ENCODE peak calls at places on chromosome 21, in nine cellular contexts. H is caudate nucleus, I is cardiac muscle cell, C is ovary, P is aorta, N is A549, E is tibial nerve, X is mammary epithelial cell, T is suprapubic skin. W is an unnamed sample.
A peak's percentile ranks its signal among the peaks of the same experiment; 100 is the strongest.

GRCh38 chr21:14545906-14546480 is at the start of gene SAMSN1:
- DNase-seq in H (no peak), I (no peak), C (no peak), P (peak; percentile 64), N (no peak), E (no peak), X (no peak), T (no peak), W (no peak)

GRCh38 chr21:44070391-44070790 is 36.8 kb upstream of the PWP2 start:
- DNase-seq in H (no peak), I (no peak), C (no peak), P (no peak), N (no peak), E (no peak), X (no peak), T (no peak), W (no peak)

GRCh38 chr21:36647279-36648093 is 51.4 kb upstream of the SIM2 start:
- DNase-seq in H (no peak), I (no peak), C (no peak), P (no peak), N (peak; percentile 35), E (no peak), X (no peak), T (no peak), W (no peak)

GRCh38 chr21:44862869-44863685 is 10.4 kb downstream of the PTTG1IP start:
- DNase-seq in H (no peak), I (no peak), C (no peak), P (no peak), N (no peak), E (no peak), X (no peak), T (no peak), W (no peak)

GRCh38 chr21:45080639-45081414 is 6.4 kb downstream of the ADARB1 start:
- DNase-seq in H (no peak), I (no peak), C (no peak), P (peak; percentile 32), N (no peak), E (no peak), X (no peak), T (no peak), W (no peak)

GRCh38 chr21:37061926-37062591 is 10.8 kb downstream of the PIGP start:
- DNase-seq in H (no peak), I (no peak), C (no peak), P (no peak), N (no peak), E (no peak), X (no peak), T (no peak), W (no peak)

GRCh38 chr21:17436626-17437111 is 76.2 kb upstream of the CXADR start:
- DNase-seq in H (no peak), I (peak; percentile 27), C (no peak), P (no peak), N (no peak), E (no peak), X (no peak), T (no peak), W (no peak)

GRCh38 chr21:38402795-38403194 is 95.5 kb downstream of the ERG start:
- DNase-seq in H (no peak), I (no peak), C (no peak), P (no peak), N (no peak), E (no peak), X (no peak), T (no peak), W (no peak)

GRCh38 chr21:32278068-32278467 is 781 bp downstream of the MIS18A start:
- DNase-seq in H (no peak), I (peak; percentile 12), C (no peak), P (no peak), N (no peak), E (no peak), X (no peak), T (no peak), W (no peak)

GRCh38 chr21:34836103-34836932 is 167.5 kb downstream of the CLIC6 start:
- DNase-seq in H (no peak), I (no peak), C (peak; percentile 69), P (peak; percentile 86), N (peak; percentile 94), E (peak; percentile 53), X (peak; percentile 94), T (peak; percentile 91), W (peak; percentile 60)

GRCh38 chr21:39595465-39595864 is 17.3 kb upstream of the B3GALT5 start:
- DNase-seq in H (no peak), I (no peak), C (no peak), P (no peak), N (no peak), E (no peak), X (no peak), T (no peak), W (no peak)

GRCh38 chr21:37712204-37712934 is 203.9 kb downstream of the KCNJ6 start:
- DNase-seq in H (no peak), I (peak; percentile 85), C (peak; percentile 42), P (peak; percentile 81), N (peak; percentile 74), E (peak; percentile 24), X (peak; percentile 57), T (no peak), W (peak; percentile 8)

GRCh38 chr21:27369234-27369633 is 402.3 kb upstream of the ADAMTS5 start:
- DNase-seq in H (no peak), I (no peak), C (no peak), P (no peak), N (no peak), E (no peak), X (no peak), T (no peak), W (no peak)
- H3K27ac ChIP-seq in H (no peak overlapping the region), I (no peak overlapping the region), C (no peak overlapping the region), P (no peak overlapping the region), N (no peak overlapping the region), E (no peak overlapping the region), X (no peak overlapping the region), T (no peak overlapping the region), W (no peak overlapping the region)

GRCh38 chr21:31176725-31177124 is 138.4 kb upstream of the KRTAP19-8 start:
- DNase-seq in H (no peak), I (no peak), C (no peak), P (no peak), N (no peak), E (no peak), X (no peak), T (no peak), W (no peak)

GRCh38 chr21:31172328-31172727 is 134.1 kb upstream of the KRTAP19-8 start:
- DNase-seq in H (no peak), I (peak; percentile 47), C (no peak), P (no peak), N (no peak), E (no peak), X (no peak), T (no peak), W (no peak)

GRCh38 chr21:31176080-31176551 is 137.8 kb upstream of the KRTAP19-8 start:
- DNase-seq in H (no peak), I (no peak), C (no peak), P (no peak), N (no peak), E (no peak), X (no peak), T (no peak), W (no peak)

DNA sequence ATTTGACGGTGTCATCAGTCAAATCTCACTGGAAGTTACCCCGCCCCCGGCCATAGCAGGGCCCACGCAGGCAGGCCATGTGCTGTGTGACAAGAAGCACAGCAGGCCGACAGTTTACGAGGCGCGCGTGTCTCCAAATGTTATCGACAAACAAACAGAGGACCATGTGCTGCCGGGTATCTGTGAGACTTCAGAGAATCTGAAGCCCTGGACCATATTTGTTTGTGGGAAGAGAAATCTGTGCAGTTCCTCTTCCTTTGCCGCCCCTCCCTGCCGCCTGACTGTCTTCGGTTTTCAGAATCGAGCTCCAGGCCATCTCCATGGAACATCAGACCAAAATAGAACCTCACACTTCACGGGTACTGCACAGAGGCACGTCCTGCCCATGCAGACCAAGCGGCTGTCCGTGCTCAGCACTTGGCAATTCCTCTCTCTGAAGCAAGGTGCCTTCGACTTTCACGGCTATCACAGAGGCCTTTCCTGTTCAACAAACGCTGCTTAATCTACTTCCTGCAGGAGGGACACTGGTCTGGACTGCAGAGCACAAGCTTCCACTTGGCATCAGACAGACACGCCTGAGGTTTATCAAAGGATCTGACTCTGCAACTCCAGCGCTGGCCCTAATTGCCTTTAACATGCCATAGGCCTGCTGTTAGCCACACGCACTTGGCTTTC is 135.7 kb upstream of the KRTAP19-8 start:
- DNase-seq in H (no peak), I (peak; percentile 43), C (no peak), P (peak; percentile 64), N (no peak), E (no peak), X (no peak), T (no peak), W (no peak)
- H3K27ac ChIP-seq in H (no peak overlapping the region), I (peak overlapping the region; percentile 61), C (no peak overlapping the region), P (no peak overlapping the region), N (no peak overlapping the region), E (peak overlapping the region; percentile 66), X (no peak overlapping the region), T (peak overlapping the region; percentile 63), W (no peak overlapping the region)

DNA sequence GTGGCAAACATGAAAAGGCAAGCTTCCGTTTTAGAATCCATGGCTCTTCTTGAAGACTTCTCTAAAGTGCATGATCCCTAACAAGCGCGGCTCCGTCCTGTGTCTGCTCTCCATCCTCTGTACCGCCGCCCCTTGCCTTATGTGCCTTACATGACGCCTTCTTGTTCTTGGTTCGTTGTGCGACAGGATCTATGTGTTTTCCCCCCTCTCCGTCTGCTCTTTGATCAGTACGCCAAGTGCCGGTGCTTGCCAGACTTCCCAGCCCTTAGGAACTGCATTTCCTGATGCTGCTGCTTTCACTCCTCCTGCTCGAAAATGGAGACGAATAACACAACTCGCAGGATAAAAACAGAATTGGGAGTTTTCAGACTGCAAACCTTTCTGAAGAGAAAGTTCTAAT is 13.1 kb downstream of the NDUFV3 start:
- DNase-seq in H (no peak), I (no peak), C (no peak), P (no peak), N (no peak), E (no peak), X (no peak), T (no peak), W (no peak)
- H3K27ac ChIP-seq in H (no peak overlapping the region), I (no peak overlapping the region), C (no peak overlapping the region), P (no peak overlapping the region), N (no peak overlapping the region), E (no peak overlapping the region), X (no peak overlapping the region), T (no peak overlapping the region), W (no peak overlapping the region)

DNA sequence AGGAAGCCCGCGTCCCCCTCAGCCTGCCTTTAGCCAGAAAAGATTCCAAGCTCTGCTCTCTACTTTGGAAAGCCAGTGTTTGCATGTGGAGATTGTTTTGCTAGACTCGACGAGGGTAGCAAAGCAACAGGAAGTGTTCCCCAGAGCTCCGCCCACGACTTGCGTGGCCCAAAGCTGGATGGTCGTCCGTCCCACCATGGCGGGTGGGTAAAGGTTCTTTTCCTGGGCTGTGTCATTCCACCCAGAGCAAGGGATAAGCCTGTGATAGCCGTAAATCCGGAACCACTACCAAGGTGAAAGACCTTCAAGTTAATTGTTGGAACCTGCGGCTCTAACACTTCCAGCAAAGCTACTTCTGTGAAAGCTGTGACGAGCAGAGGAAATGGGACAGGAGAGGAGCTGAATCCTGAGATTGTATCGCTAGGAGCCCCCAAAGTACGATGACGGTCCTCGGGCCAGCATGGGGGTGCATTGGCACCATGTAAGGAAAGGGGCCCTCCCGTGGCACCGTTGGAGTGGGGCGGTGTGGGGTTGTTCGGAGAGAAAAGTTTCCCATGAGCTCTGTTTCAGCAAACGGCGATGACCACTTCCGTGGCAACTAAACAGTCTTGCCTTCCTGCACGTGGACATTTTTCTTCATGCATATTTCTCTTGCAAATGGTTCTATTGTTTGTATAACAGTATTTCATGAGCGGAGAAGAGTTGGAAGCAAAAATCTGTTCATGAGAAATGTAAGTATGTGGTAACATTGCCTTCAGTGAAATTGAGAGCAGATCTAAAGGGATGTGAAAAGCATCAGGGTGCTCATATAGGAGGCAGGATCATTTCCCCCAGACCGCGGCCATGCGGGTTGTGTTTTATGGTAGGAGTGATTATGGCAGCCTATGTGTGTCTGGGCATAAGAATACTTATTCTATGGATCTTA is 8.3 kb downstream of the MX2 start:
- DNase-seq in H (no peak), I (no peak), C (no peak), P (no peak), N (no peak), E (no peak), X (no peak), T (peak; percentile 73), W (no peak)
- H3K27ac ChIP-seq in H (no peak overlapping the region), I (no peak overlapping the region), C (no peak overlapping the region), P (no peak overlapping the region), N (no peak overlapping the region), E (peak overlapping the region; percentile 75), X (no peak overlapping the region), T (peak overlapping the region; percentile 42), W (no peak overlapping the region)